ENCODE peak calls at places on chromosomes 2 and 18, in seven cellular contexts. N, B, S, I, W, L and Q are unnamed samples.

GRCh38 chr2:178306351-178307073 is 112.2 kb downstream of the OSBPL6 start:
- DNase-seq in I (peak; percentile 55), W (no peak), B (no peak), S (peak; percentile 71), L (no peak), N (no peak), Q (peak; percentile 52)

GRCh38 chr2:162106146-162106551 is 32.1 kb upstream of the DPP4 start:
- DNase-seq in B (no peak), S (no peak), W (no peak), N (no peak), I (no peak), L (no peak), Q (no peak)

GRCh38 chr18:77004555-77005380 is 127.8 kb downstream of the MBP start:
- DNase-seq in I (no peak), S (no peak), B (no peak), L (no peak), N (no peak), W (no peak), Q (peak; percentile 37)

GRCh38 chr18:6542296-6542695 is 127.6 kb upstream of the L3MBTL4 start:
- DNase-seq in N (no peak), L (no peak), W (no peak), S (no peak), B (no peak), I (no peak), Q (no peak)

GRCh38 chr2:233026211-233026813 is 6.2 kb upstream of the NEU2 start:
- DNase-seq in W (no peak), L (peak; percentile 97), B (no peak), N (no peak), I (no peak), S (no peak), Q (no peak)

GRCh38 chr18:58687871-58688308 is 16.6 kb downstream of the MALT1 start:
- DNase-seq in L (no peak), S (no peak), W (no peak), I (no peak), B (no peak), N (no peak), Q (no peak)

GRCh38 chr18:12747530-12748315 is 44.9 kb downstream of the PSMG2 start:
- DNase-seq in I (no peak), W (no peak), S (no peak), B (no peak), N (no peak), L (no peak), Q (no peak)

GRCh38 chr2:16406497-16406896 is 259.1 kb downstream of the CYRIA start:
- DNase-seq in W (no peak), B (no peak), L (no peak), N (no peak), S (no peak), I (no peak), Q (no peak)

GRCh38 chr2:179884193-179884592 is 22.8 kb upstream of the ZNF385B start:
- DNase-seq in N (no peak), I (no peak), W (no peak), S (no peak), L (no peak), B (no peak), Q (no peak)

GRCh38 chr18:50706199-50706598 is 113.6 kb downstream of the MRO start:
- DNase-seq in N (no peak), B (no peak), S (no peak), L (no peak), W (no peak), I (no peak), Q (no peak)

GRCh38 chr2:47636176-47636575 is 146.8 kb upstream of the MSH6 start:
- DNase-seq in I (no peak), N (no peak), B (no peak), L (no peak), S (no peak), W (no peak), Q (peak; percentile 70)

GRCh38 chr2:121818546-121818945 is 63.1 kb downstream of the TSN start:
- DNase-seq in L (no peak), W (no peak), N (no peak), B (no peak), S (no peak), I (no peak), Q (no peak)

GRCh38 chr18:78873916-78874505 is 105.6 kb upstream of the SALL3 start:
- DNase-seq in L (no peak), W (no peak), S (no peak), N (no peak), B (no peak), I (no peak), Q (no peak)

GRCh38 chr2:108270768-108271506 is 17.8 kb upstream of the SULT1C2 start:
- DNase-seq in L (no peak), W (no peak), S (no peak), N (no peak), I (no peak), B (no peak), Q (no peak)

GRCh38 chr2:179817181-179817841 is 44.1 kb downstream of the ZNF385B start:
- DNase-seq in L (no peak), W (no peak), I (peak; percentile 10), B (no peak), S (no peak), N (no peak), Q (no peak)

GRCh38 chr2:27216416-27217137 is 592 bp upstream of the CAD start:
- DNase-seq in L (no peak), S (no peak), N (no peak), B (peak; percentile 56), I (no peak), W (no peak), Q (peak; percentile 60)

GRCh38 chr2:189582140-189582825 is 1.7 kb upstream of the SLC40A1 start:
- DNase-seq in N (no peak), B (no peak), S (no peak), W (no peak), L (no peak), I (no peak), Q (no peak)
- H3K4me3 ChIP-seq in N (no peak overlapping the region), B (no peak overlapping the region), S (no peak overlapping the region), W (peak overlapping the region; percentile 86), L (peak overlapping the region; percentile 73), I (no peak overlapping the region), Q (no peak overlapping the region)

DNA sequence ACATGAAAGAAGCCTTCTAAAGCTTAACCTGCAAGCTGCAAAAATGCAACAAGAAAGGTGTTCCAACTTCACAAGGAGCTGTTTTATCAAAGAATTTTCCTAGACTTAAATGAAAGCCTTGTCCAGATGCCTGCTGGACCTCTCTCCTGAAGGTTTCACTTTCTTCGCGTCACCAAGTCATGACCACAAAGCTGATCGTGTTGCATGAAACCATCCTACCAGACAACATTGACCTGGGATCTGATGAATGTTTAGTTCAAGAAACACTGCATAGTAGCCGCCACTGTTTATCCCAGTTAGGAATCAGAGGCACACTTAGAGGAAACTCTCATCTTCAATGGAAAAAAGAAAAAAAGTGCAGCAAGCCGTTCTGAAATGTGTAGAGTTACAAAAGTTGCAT is 26.9 kb downstream of the PAX3 start:
- DNase-seq in N (no peak), L (no peak), S (no peak), B (no peak), I (no peak), W (no peak), Q (no peak)
- H3K27me3 ChIP-seq in N (peaks cover 59% of the 10 kb centered on the region), L (peaks cover 96% of the 10 kb centered on the region), S (no peaks in the 10 kb centered on the region), B (no peaks in the 10 kb centered on the region), I (no peaks in the 10 kb centered on the region), W (peaks cover 96% of the 10 kb centered on the region), Q (peaks cover 12% of the 10 kb centered on the region)

GRCh38 chr2:71133603-71134002 is 3.2 kb downstream of the MPHOSPH10 start:
- DNase-seq in B (no peak), W (no peak), N (no peak), I (no peak), L (no peak), S (no peak), Q (no peak)
- H3K36me3 ChIP-seq in B (peaks cover 40% of the 10 kb centered on the region), W (peaks cover 56% of the 10 kb centered on the region), N (no peaks in the 10 kb centered on the region), I (peaks cover 34% of the 10 kb centered on the region), L (peaks cover 13% of the 10 kb centered on the region), S (peaks cover 25% of the 10 kb centered on the region), Q (peaks cover 18% of the 10 kb centered on the region)

DNA sequence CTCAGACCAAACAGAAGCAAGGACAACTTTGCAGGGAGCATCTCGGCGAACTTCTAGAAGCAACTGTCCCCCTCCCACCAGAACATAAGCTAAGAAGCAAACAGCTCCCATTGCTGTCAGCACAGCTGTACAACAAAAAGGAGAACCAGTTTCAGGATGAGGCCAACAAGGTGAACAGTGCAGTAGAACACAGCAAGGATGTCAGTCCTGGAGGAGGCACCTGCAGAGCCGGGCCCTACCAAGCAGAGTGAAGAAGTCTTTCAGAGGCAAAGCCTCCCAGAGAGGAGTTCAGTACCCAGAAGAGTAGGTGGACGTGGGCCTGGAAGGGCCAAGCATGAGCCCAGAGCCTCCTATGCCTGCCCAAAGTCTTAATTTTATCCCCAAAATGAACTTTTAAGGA is 1.0 kb downstream of the PASK start:
- DNase-seq in N (no peak), B (no peak), L (no peak), W (no peak), S (no peak), I (no peak), Q (no peak)
- H3K4me3 ChIP-seq in N (no peak overlapping the region), B (peak overlapping the region; percentile 86), L (peak overlapping the region; percentile 76), W (peak overlapping the region; percentile 95), S (no peak overlapping the region), I (peak overlapping the region; percentile 83), Q (peak overlapping the region; percentile 90)

GRCh38 chr2:238848566-238848940 is 668 bp downstream of the TWIST2 start:
- DNase-seq in I (no peak), W (no peak), L (no peak), B (no peak), N (no peak), S (no peak), Q (no peak)
- H3K27me3 ChIP-seq in I (peaks cover 6% of the 10 kb centered on the region), W (peaks cover 98% of the 10 kb centered on the region), L (peaks cover 46% of the 10 kb centered on the region), B (no peaks in the 10 kb centered on the region), N (peaks cover 41% of the 10 kb centered on the region), S (no peaks in the 10 kb centered on the region), Q (peaks cover 61% of the 10 kb centered on the region)

GRCh38 chr2:206271066-206271465 is 3.4 kb upstream of the ZDBF2 start:
- DNase-seq in W (no peak), I (no peak), B (no peak), N (no peak), L (no peak), S (no peak), Q (no peak)
- H3K36me3 ChIP-seq in W (no peaks in the 10 kb centered on the region), I (no peaks in the 10 kb centered on the region), B (no peaks in the 10 kb centered on the region), N (no peaks in the 10 kb centered on the region), L (no peaks in the 10 kb centered on the region), S (no peaks in the 10 kb centered on the region), Q (no peaks in the 10 kb centered on the region)

GRCh38 chr2:217935901-217936684 is 66.7 kb downstream of the TNS1 start:
- DNase-seq in B (no peak), I (no peak), S (no peak), L (no peak), N (no peak), W (peak; percentile 11), Q (no peak)
- H3K4me3 ChIP-seq in B (peak overlapping the region; percentile 83), I (no peak overlapping the region), S (no peak overlapping the region), L (no peak overlapping the region), N (peak overlapping the region; percentile 76), W (peak overlapping the region; percentile 84), Q (no peak overlapping the region)

DNA sequence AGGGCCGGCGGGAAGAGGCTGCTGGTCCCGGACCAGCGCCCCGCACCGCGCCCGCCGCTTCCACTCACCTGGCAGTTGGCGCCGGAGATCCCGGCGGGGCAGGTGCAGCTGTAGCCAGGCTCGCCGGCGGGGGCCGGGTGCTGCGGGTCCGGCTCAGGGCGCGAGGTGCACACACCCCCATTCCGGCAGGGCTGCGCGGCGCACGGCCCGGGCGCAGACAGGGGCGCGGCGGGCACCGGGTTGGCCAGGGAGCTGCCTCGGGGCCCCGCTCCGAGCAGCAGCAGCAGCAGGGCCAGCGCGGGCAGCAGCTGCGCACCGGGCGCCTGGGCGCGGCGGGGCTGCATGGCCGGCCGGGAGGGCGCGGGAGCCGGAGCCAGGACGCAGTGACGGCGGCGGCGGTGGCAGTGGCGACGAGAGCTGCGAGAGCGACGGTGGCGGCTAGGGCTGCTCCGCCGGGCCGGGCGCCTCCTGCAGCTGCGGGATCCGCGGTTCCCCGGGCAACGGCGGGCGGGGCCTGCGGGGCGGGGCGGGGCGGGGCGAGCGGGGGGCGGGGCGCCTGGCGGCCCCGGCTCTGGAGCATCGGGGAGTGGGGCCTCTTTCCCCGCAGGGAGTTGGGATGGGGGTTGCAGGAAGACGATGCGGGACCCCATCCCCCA is at the start of gene DNER:
- DNase-seq in B (no peak), L (no peak), N (no peak), I (no peak), S (peak; percentile 66), W (no peak), Q (peak; percentile 95)
- H3K27me3 ChIP-seq in B (peaks cover 6% of the 10 kb centered on the region), L (peaks cover 13% of the 10 kb centered on the region), N (peaks cover 71% of the 10 kb centered on the region), I (peaks cover 13% of the 10 kb centered on the region), S (no peaks in the 10 kb centered on the region), W (peaks cover 99% of the 10 kb centered on the region), Q (peaks cover 26% of the 10 kb centered on the region)